ENCODE peak calls at places on chromosomes 6 and 20, in five cellular contexts. M, X, S, B and I are unnamed samples.
A peak's percentile ranks its signal among the peaks of the same experiment; 100 is the strongest.

GRCh38 chr20:11130554-11131166 is 456.9 kb upstream of the JAG1 start:
- DNase-seq in B (no peak), M (no peak), S (no peak), X (no peak), I (no peak)

GRCh38 chr6:31510007-31510406 is 12.1 kb downstream of the MICB start:
- DNase-seq in X (no peak), S (no peak), B (no peak), M (no peak), I (no peak)

GRCh38 chr20:22583773-22584629 is at the start of gene FOXA2:
- DNase-seq in X (no peak), B (peak; percentile 92), S (no peak), M (no peak), I (no peak)

GRCh38 chr6:169371344-169372144 is 117.9 kb upstream of the THBS2 start:
- DNase-seq in X (no peak), M (peak; percentile 27), B (no peak), S (peak; percentile 55), I (peak; percentile 61)

GRCh38 chr20:19976595-19977372 is 40.4 kb upstream of the NAA20 start:
- DNase-seq in M (peak; percentile 83), S (peak; percentile 77), B (no peak), X (peak; percentile 61), I (peak; percentile 88)

GRCh38 chr20:51470521-51470875 is 72.0 kb downstream of the NFATC2 start:
- DNase-seq in M (no peak), B (no peak), X (no peak), S (no peak), I (no peak)

GRCh38 chr20:6566821-6567220 is 200.7 kb upstream of the BMP2 start:
- DNase-seq in B (no peak), M (peak; percentile 44), S (peak; percentile 91), X (peak; percentile 49), I (peak; percentile 46)

GRCh38 chr6:4809999-4810918 is 34.1 kb downstream of the CDYL start:
- DNase-seq in X (no peak), M (no peak), S (peak; percentile 63), B (no peak), I (peak; percentile 16)

GRCh38 chr6:46926481-46926880 is 4.7 kb upstream of the ADGRF5 start:
- DNase-seq in B (no peak), X (no peak), M (no peak), S (no peak), I (no peak)

GRCh38 chr6:30544666-30545272 is 11.5 kb downstream of the GNL1 start:
- DNase-seq in B (no peak), S (peak; percentile 62), X (peak; percentile 74), M (peak; percentile 54), I (peak; percentile 80)

GRCh38 chr6:64932486-64932885 is 774.5 kb downstream of the EYS start:
- DNase-seq in M (no peak), B (no peak), X (no peak), S (no peak), I (no peak)

GRCh38 chr6:149566372-149567193 is at the start of gene GINM1:
- DNase-seq in S (peak; percentile 34), B (peak; percentile 16), X (peak; percentile 74), M (peak; percentile 52), I (peak; percentile 37)

GRCh38 chr6:137834508-137834907 is 32.6 kb upstream of the TNFAIP3 start:
- DNase-seq in X (no peak), B (no peak), M (no peak), S (no peak), I (no peak)

GRCh38 chr6:24935753-24936152 is at the start of gene RIPOR2:
- DNase-seq in X (peak; percentile 64), M (no peak), S (no peak), B (no peak), I (no peak)

GRCh38 chr6:32666420-32667300 is at the start of gene HLA-DQB1:
- DNase-seq in B (no peak), S (no peak), M (peak; percentile 39), X (peak; percentile 33), I (peak; percentile 19)

GRCh38 chr6:70254784-70255183 is 48.1 kb downstream of the COL9A1 start:
- DNase-seq in X (no peak), B (no peak), S (no peak), M (no peak), I (no peak)

GRCh38 chr6:90297124-90297865 is 652 bp upstream of the BACH2 start:
- DNase-seq in B (no peak), S (no peak), M (no peak), X (no peak), I (no peak)